ENCODE peak calls at places on chromosomes 11 and 22, in six cellular contexts. One of them, this sample, is unnamed.

GRCh38 chr11:57761301-57762234 is at the start of gene CTNND1:
- DNase-seq in neural progenitor cell: peak; percentile 93
- DNase-seq in osteoblast: peak; percentile 96
- DNase-seq in heart left ventricle: peak; percentile 91
- DNase-seq in psoas muscle: peak; percentile 91
- DNase-seq in CD8-positive, alpha-beta T cell: no peak
- DNase-seq in this sample: no peak

GRCh38 chr22:25827415-25827814 is 85.4 kb downstream of the MYO18B start:
- DNase-seq in heart left ventricle: no peak
- DNase-seq in psoas muscle: no peak
- DNase-seq in neural progenitor cell: peak; percentile 68
- DNase-seq in osteoblast: no peak
- DNase-seq in CD8-positive, alpha-beta T cell: no peak
- DNase-seq in this sample: no peak

GRCh38 chr22:27982106-27982505 is 63.0 kb upstream of the PITPNB start:
- DNase-seq in psoas muscle: no peak
- DNase-seq in heart left ventricle: no peak
- DNase-seq in CD8-positive, alpha-beta T cell: no peak
- DNase-seq in osteoblast: no peak
- DNase-seq in neural progenitor cell: no peak
- DNase-seq in this sample: no peak

GRCh38 chr11:131683131-131683530 is 312.7 kb downstream of the NTM start:
- DNase-seq in CD8-positive, alpha-beta T cell: no peak
- DNase-seq in osteoblast: no peak
- DNase-seq in psoas muscle: no peak
- DNase-seq in heart left ventricle: no peak
- DNase-seq in neural progenitor cell: no peak
- DNase-seq in this sample: no peak

GRCh38 chr22:26835929-26836528 is 178.6 kb downstream of the MIAT start:
- DNase-seq in heart left ventricle: no peak
- DNase-seq in osteoblast: peak; percentile 80
- DNase-seq in CD8-positive, alpha-beta T cell: peak; percentile 42
- DNase-seq in psoas muscle: no peak
- DNase-seq in neural progenitor cell: peak; percentile 94
- DNase-seq in this sample: no peak

GRCh38 chr11:17300372-17300771 is 23.8 kb downstream of the NUCB2 start:
- DNase-seq in CD8-positive, alpha-beta T cell: no peak
- DNase-seq in neural progenitor cell: no peak
- DNase-seq in osteoblast: no peak
- DNase-seq in psoas muscle: no peak
- DNase-seq in heart left ventricle: no peak
- DNase-seq in this sample: no peak

GRCh38 chr11:96267490-96268010 is 75.4 kb downstream of the MAML2 start:
- DNase-seq in heart left ventricle: no peak
- DNase-seq in CD8-positive, alpha-beta T cell: peak; percentile 34
- DNase-seq in psoas muscle: no peak
- DNase-seq in neural progenitor cell: no peak
- DNase-seq in osteoblast: no peak
- DNase-seq in this sample: no peak

GRCh38 chr11:1516273-1517067 is 29.9 kb upstream of the MOB2 start:
- DNase-seq in psoas muscle: peak; percentile 36
- DNase-seq in neural progenitor cell: no peak
- DNase-seq in CD8-positive, alpha-beta T cell: no peak
- DNase-seq in heart left ventricle: no peak
- DNase-seq in osteoblast: peak; percentile 98
- DNase-seq in this sample: peak; percentile 41

GRCh38 chr11:112925516-112926310 is 35.5 kb upstream of the NCAM1 start:
- DNase-seq in neural progenitor cell: no peak
- DNase-seq in CD8-positive, alpha-beta T cell: no peak
- DNase-seq in heart left ventricle: no peak
- DNase-seq in osteoblast: no peak
- DNase-seq in psoas muscle: no peak
- DNase-seq in this sample: no peak

GRCh38 chr11:9231848-9232177 is 33.3 kb downstream of the DENND5A start:
- DNase-seq in neural progenitor cell: no peak
- DNase-seq in heart left ventricle: no peak
- DNase-seq in osteoblast: peak; percentile 70
- DNase-seq in CD8-positive, alpha-beta T cell: no peak
- DNase-seq in psoas muscle: no peak
- DNase-seq in this sample: no peak

GRCh38 chr11:26580929-26581328 is 8.9 kb upstream of the MUC15 start:
- DNase-seq in CD8-positive, alpha-beta T cell: no peak
- DNase-seq in neural progenitor cell: no peak
- DNase-seq in psoas muscle: no peak
- DNase-seq in heart left ventricle: no peak
- DNase-seq in osteoblast: no peak
- DNase-seq in this sample: no peak

GRCh38 chr22:48957311-48957986 is 870.2 kb downstream of the BRD1 start:
- DNase-seq in CD8-positive, alpha-beta T cell: peak; percentile 8
- DNase-seq in osteoblast: peak; percentile 67
- DNase-seq in heart left ventricle: no peak
- DNase-seq in neural progenitor cell: no peak
- DNase-seq in psoas muscle: no peak
- DNase-seq in this sample: peak; percentile 66

GRCh38 chr22:44088976-44089570 is 65.0 kb downstream of the PARVB start:
- DNase-seq in psoas muscle: peak; percentile 90
- DNase-seq in CD8-positive, alpha-beta T cell: no peak
- DNase-seq in heart left ventricle: peak; percentile 49
- DNase-seq in osteoblast: peak; percentile 97
- DNase-seq in neural progenitor cell: no peak
- DNase-seq in this sample: no peak

GRCh38 chr11:19316434-19316833 is 75.7 kb upstream of the E2F8 start:
- DNase-seq in psoas muscle: peak; percentile 73
- DNase-seq in neural progenitor cell: no peak
- DNase-seq in CD8-positive, alpha-beta T cell: no peak
- DNase-seq in osteoblast: no peak
- DNase-seq in heart left ventricle: peak; percentile 22
- DNase-seq in this sample: no peak

GRCh38 chr11:69499216-69499945 is 17.9 kb downstream of the LINC01488 start:
- DNase-seq in heart left ventricle: no peak
- DNase-seq in CD8-positive, alpha-beta T cell: no peak
- DNase-seq in neural progenitor cell: no peak
- DNase-seq in psoas muscle: peak; percentile 20
- DNase-seq in osteoblast: peak; percentile 86
- DNase-seq in this sample: peak; percentile 48

GRCh38 chr11:119699227-119699626 is 29.8 kb downstream of the NECTIN1 start:
- DNase-seq in osteoblast: no peak
- DNase-seq in neural progenitor cell: no peak
- DNase-seq in psoas muscle: peak; percentile 83
- DNase-seq in CD8-positive, alpha-beta T cell: no peak
- DNase-seq in heart left ventricle: peak; percentile 86
- DNase-seq in this sample: no peak

DNA sequence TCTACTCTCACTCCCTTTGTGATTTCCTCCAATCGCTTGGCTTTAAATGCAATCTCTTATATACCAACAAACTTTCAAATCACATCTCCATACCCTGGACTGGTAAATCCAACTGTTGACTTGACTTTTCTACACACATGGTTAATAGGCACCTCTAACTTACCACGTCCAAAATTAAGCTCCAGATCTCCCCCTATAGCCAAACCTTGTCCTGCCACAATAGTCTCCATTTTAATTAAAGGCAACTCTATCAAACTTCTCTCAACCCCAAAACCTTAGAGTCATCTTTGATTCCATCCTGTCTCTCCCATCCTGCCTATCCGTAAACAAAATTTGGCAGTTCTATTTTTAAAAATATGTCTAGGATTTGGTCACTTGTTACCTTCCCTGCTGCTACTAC is 141.8 kb upstream of the DDI1 start:
- DNase-seq in CD8-positive, alpha-beta T cell: no peak
- DNase-seq in osteoblast: no peak
- DNase-seq in psoas muscle: no peak
- DNase-seq in neural progenitor cell: no peak
- DNase-seq in heart left ventricle: no peak
- DNase-seq in this sample: no peak
- TF ChIP-seq CTCF in CD8-positive, alpha-beta T cell: no peak
- TF ChIP-seq CTCF in osteoblast: no peak
- TF ChIP-seq CTCF in psoas muscle: no peak
- TF ChIP-seq CTCF in neural progenitor cell: no peak
- TF ChIP-seq CTCF in heart left ventricle: no peak
- TF ChIP-seq CTCF in this sample: no peak

DNA sequence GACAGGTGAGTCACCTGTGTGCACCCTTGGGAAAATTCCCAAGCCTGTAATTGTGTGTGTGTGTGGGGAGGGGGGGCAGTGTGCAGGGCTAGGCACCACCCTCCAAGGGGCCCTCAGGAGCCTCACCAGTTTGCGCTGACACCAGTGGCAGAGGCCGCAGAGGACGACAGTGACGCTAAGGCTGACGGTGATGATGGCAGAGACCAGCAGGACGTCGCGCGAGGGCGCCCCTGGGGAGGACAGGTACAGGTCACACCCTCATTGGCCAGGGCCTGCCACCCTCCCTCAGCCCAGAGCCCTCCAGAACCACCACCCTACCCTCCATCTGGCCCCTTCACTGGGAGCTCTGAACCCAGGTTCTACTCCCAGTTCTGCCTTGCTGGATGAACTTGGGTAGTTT is 24.9 kb downstream of the SYT7 start:
- DNase-seq in osteoblast: no peak
- DNase-seq in neural progenitor cell: no peak
- DNase-seq in CD8-positive, alpha-beta T cell: no peak
- DNase-seq in heart left ventricle: no peak
- DNase-seq in psoas muscle: no peak
- DNase-seq in this sample: no peak
- H3K4me1 ChIP-seq in osteoblast: peaks cover 19% of the 10 kb centered on the region
- H3K4me1 ChIP-seq in neural progenitor cell: peaks cover 21% of the 10 kb centered on the region
- H3K4me1 ChIP-seq in CD8-positive, alpha-beta T cell: no peaks in the 10 kb centered on the region
- H3K4me1 ChIP-seq in heart left ventricle: peaks cover 4% of the 10 kb centered on the region
- H3K4me1 ChIP-seq in psoas muscle: no peaks in the 10 kb centered on the region
- H3K4me1 ChIP-seq in this sample: no peaks in the 10 kb centered on the region

DNA sequence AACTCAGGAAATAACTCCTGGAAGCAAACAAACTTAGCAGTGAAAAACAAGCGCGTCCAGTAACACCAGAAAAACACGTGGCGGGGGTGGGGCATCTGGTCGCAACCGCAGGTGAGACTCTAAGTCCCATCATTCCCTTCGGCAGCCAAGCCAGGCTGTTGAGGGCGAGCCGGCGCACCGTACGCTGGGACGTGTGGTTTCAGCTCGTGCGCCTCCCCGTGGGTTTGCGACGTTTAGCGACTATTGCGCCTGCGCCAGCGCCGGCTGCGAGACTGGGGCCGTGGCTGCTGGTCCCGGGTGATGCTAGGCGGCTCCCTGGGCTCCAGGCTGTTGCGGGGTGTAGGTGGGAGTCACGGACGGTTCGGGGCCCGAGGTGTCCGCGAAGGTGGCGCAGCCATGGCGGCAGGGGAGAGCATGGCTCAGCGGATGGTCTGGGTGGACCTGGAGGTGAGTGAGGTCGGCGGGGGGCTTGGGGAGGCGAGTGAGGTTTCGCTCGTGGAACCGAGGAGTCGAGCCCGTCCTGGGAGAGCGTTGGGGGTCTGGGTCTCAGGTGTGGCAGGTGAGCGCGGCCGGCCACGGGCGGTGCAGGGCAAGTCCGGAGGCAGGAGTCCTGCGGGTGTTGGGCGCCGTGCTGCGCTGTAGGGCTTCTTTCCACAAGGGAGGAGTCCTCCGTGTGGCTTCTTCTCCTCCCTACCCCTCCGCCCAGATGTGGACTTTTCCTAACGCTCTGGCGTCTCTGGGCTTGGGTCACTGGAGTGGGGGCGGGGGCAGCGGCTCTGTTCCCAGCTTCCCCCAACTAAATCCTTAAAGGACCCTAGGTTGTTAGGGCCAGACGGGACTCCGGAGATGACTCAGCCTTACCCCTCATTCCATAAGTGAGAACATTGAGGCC is at the start of gene REXO2:
- DNase-seq in heart left ventricle: peak; percentile 95
- DNase-seq in osteoblast: peak; percentile 92
- DNase-seq in neural progenitor cell: peak; percentile 96
- DNase-seq in CD8-positive, alpha-beta T cell: peak; percentile 94
- DNase-seq in psoas muscle: peak; percentile 98
- DNase-seq in this sample: peak; percentile 98
- H3K4me3 ChIP-seq in heart left ventricle: peak within 1 kb of the TSS; percentile 89
- H3K4me3 ChIP-seq in osteoblast: peak within 1 kb of the TSS; percentile 98
- H3K4me3 ChIP-seq in neural progenitor cell: peak within 1 kb of the TSS; percentile 98
- H3K4me3 ChIP-seq in CD8-positive, alpha-beta T cell: peak within 1 kb of the TSS; percentile 86
- H3K4me3 ChIP-seq in psoas muscle: peak within 1 kb of the TSS; percentile 92
- H3K4me3 ChIP-seq in this sample: peak within 1 kb of the TSS; percentile 95

GRCh38 chr11:65968600-65969482 is 7.3 kb downstream of the SART1 start:
- DNase-seq in psoas muscle: no peak
- DNase-seq in CD8-positive, alpha-beta T cell: no peak
- DNase-seq in heart left ventricle: no peak
- DNase-seq in osteoblast: peak; percentile 35
- DNase-seq in neural progenitor cell: no peak
- DNase-seq in this sample: no peak
- TF ChIP-seq CTCF in psoas muscle: peak; percentile 26
- TF ChIP-seq CTCF in CD8-positive, alpha-beta T cell: no peak
- TF ChIP-seq CTCF in heart left ventricle: no peak
- TF ChIP-seq CTCF in osteoblast: no peak
- TF ChIP-seq CTCF in neural progenitor cell: no peak
- TF ChIP-seq CTCF in this sample: no peak